ENCODE peak calls at places on chromosomes 13 and 19, in five cellular contexts. N is neural progenitor cell, J is right cardiac atrium, P is mammary epithelial cell, B is lung. A is an unnamed sample. For H3K4me1, the result is how much of the 10 kb centered on the place peaks cover.

GRCh38 chr13:110269509-110270185 is 37.3 kb downstream of the COL4A1 start:
- DNase-seq in N (no peak), J (no peak), P (no peak), B (no peak), A (no peak)

GRCh38 chr19:51607920-51608562 is 22.2 kb downstream of the SIGLEC5 start:
- DNase-seq in N (peak), J (peak), P (peak), B (peak), A (peak)

GRCh38 chr19:10562609-10563008 is 3.2 kb downstream of the KRI1 start:
- DNase-seq in N (no peak), J (peak), P (no peak), B (no peak), A (no peak)

GRCh38 chr13:101127741-101128353 is 288.5 kb downstream of the NALCN start:
- DNase-seq in N (peak), J (no peak), P (peak), B (no peak), A (peak)

GRCh38 chr13:44899967-44900366 is 89.3 kb downstream of the NUFIP1 start:
- DNase-seq in N (no peak), J (no peak), P (no peak), B (no peak), A (no peak)

GRCh38 chr19:17309962-17310461 is 649 bp downstream of the DDA1 start:
- DNase-seq in N (no peak), J (no peak), P (no peak), B (no peak), A (no peak)

GRCh38 chr13:60009300-60010248 is 154.2 kb downstream of the DIAPH3 start:
- DNase-seq in N (no peak), J (no peak), P (no peak), B (no peak), A (no peak)

GRCh38 chr13:49625392-49626137 is 2.7 kb upstream of the ARL11 start:
- DNase-seq in N (no peak), J (peak), P (no peak), B (peak), A (peak)

GRCh38 chr13:102042746-102043145 is 359.1 kb downstream of the FGF14 start:
- DNase-seq in N (no peak), J (no peak), P (no peak), B (no peak), A (no peak)

GRCh38 chr13:91058066-91058465 is 289.4 kb upstream of the MIR17HG start:
- DNase-seq in N (peak), J (no peak), P (peak), B (no peak), A (no peak)

DNA sequence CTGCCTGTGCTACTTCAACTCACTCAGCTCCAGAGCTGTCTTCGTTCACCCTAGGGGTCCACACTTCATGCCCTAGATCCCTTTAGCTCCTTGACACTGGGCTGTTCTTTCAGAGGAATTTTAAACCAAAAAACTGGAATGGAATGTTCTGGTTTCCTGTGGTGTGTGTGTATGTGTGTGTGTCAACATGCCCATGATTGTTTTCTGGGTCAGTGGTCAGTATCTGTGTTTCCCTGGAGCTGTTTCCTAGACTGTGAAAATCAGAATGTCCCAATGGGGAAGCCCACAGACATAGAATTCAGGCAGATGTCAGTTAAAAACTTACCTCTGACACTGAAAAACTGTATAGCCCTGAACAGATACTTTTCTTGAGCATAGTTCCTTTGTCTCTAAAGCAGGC is 1.4 kb downstream of the PMIS2 start:
- DNase-seq in N (no peak), J (no peak), P (no peak), B (no peak), A (no peak)
- H3K4me3 ChIP-seq in N (no peak), J (no peak), P (no peak), B (no peak), A (no peak)

GRCh38 chr13:114071441-114071840 is 61.0 kb downstream of the RASA3 start:
- DNase-seq in N (peak), J (peak), P (no peak), B (no peak), A (no peak)
- H3K4me1 ChIP-seq in N (under half), J (under half), P (under half), B (under half), A (under half)

DNA sequence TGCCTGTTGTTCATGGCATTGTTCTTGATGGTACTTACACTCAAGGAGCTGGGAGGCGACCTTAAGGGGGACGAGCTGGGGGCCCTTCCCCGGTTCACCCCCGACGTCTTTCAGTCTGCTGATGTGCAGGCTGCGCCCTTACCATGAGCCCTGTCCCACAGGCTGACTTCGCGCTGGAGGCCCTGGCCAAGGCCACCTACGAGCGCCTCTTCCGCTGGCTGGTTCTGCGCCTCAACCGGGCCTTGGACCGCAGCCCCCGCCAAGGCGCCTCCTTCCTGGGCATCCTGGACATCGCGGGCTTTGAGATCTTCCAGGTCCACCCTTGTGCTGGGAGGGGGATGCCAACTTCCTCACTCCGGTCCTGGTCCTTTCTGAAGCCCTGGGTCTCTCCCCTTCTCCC is 45.4 kb downstream of the MYH14 start:
- DNase-seq in N (no peak), J (no peak), P (no peak), B (no peak), A (no peak)
- H3K4me3 ChIP-seq in N (no peak), J (no peak), P (no peak), B (no peak), A (no peak)

GRCh38 chr19:46608581-46609345 is 7.6 kb downstream of the CALM3 start:
- DNase-seq in N (no peak), J (peak), P (no peak), B (no peak), A (no peak)

GRCh38 chr19:46609511-46610412 is 8.6 kb downstream of the CALM3 start:
- DNase-seq in N (no peak), J (peak), P (no peak), B (no peak), A (no peak)

GRCh38 chr19:46610413-46610775 is 9.3 kb downstream of the CALM3 start:
- DNase-seq in N (no peak), J (no peak), P (no peak), B (no peak), A (no peak)

GRCh38 chr19:46611791-46612190 is 10.7 kb downstream of the CALM3 start:
- DNase-seq in N (no peak), J (peak), P (no peak), B (no peak), A (peak)

GRCh38 chr19:46610851-46611770 is 10.0 kb downstream of the CALM3 start:
- DNase-seq in N (no peak), J (peak), P (no peak), B (no peak), A (no peak)
- H3K4me1 ChIP-seq in N (under half), J (under half), P (under half), B (under half), A (under half)